ENCODE peak calls at places on chromosomes 4 and X, in five cellular contexts. B, V, O, Z and E are unnamed samples.

GRCh38 chrX:20663287-20663686 is 396.6 kb upstream of the RPS6KA3 start:
- DNase-seq in B (no peak), V (no peak), O (no peak), Z (no peak), E (no peak)

GRCh38 chr4:99437686-99438577 is 2.8 kb upstream of the ADH7 start:
- DNase-seq in B (no peak), V (peak; percentile 9), O (no peak), Z (no peak), E (no peak)

GRCh38 chr4:37780444-37781133 is 45.9 kb upstream of the PGM2 start:
- DNase-seq in B (no peak), V (no peak), O (no peak), Z (peak; percentile 36), E (peak; percentile 15)

GRCh38 chr4:1300466-1301455 is 11.1 kb downstream of the MAEA start:
- DNase-seq in B (no peak), V (no peak), O (no peak), Z (no peak), E (no peak)

GRCh38 chr4:73662709-73663546 is 42.7 kb upstream of the RASSF6 start:
- DNase-seq in B (peak; percentile 61), V (peak; percentile 58), O (no peak), Z (no peak), E (peak; percentile 38)

GRCh38 chr4:144579411-144580020 is 66.4 kb upstream of the HHIP start:
- DNase-seq in B (peak; percentile 23), V (no peak), O (no peak), Z (no peak), E (no peak)

GRCh38 chr4:140018931-140019618 is 134.9 kb downstream of the MAML3 start:
- DNase-seq in B (peak; percentile 91), V (no peak), O (no peak), Z (peak; percentile 6), E (no peak)

GRCh38 chrX:54745676-54746075 is 52.4 kb downstream of the ITIH6 start:
- DNase-seq in B (no peak), V (no peak), O (no peak), Z (no peak), E (no peak)

GRCh38 chrX:119041175-119041574 is 31.6 kb upstream of the CT47C1 start:
- DNase-seq in B (peak; percentile 50), V (peak; percentile 59), O (no peak), Z (peak; percentile 73), E (no peak)

GRCh38 chr4:5980436-5981155 is 37.6 kb downstream of the C4orf50 start:
- DNase-seq in B (peak; percentile 14), V (no peak), O (no peak), Z (no peak), E (no peak)

GRCh38 chrX:106035064-106035463 is 3.5 kb downstream of the SERPINA7 start:
- DNase-seq in B (peak; percentile 0), V (no peak), O (no peak), Z (peak; percentile 8), E (peak; percentile 14)

GRCh38 chrX:150036181-150036580 is 97.9 kb upstream of the EOLA2 start:
- DNase-seq in B (peak; percentile 83), V (no peak), O (no peak), Z (peak; percentile 53), E (no peak)

DNA sequence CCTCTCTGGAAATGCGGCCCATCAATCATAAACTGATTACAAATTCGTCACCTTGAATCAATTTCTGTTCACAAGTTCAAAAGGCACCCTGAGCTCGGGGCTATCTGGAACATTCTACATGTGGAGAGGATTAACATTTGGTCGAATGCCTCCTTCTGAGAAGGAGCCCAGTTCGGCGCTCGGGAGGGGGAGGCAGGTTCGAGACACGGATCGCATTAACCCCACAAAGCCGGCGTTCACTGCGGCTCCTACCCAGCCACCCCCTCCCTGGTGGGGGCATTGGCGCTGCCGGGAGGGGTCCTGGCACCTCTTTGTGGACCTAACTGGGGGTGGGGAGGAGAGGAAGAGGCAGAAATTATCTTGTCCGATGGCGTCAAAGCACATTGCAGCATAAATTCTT is 108.0 kb downstream of the CPZ start:
- DNase-seq in B (no peak), V (no peak), O (no peak), Z (no peak), E (no peak)
- TF ChIP-seq JUNB in B (no peak), V (no peak), O (no peak), Z (no peak), E (no peak)

DNA sequence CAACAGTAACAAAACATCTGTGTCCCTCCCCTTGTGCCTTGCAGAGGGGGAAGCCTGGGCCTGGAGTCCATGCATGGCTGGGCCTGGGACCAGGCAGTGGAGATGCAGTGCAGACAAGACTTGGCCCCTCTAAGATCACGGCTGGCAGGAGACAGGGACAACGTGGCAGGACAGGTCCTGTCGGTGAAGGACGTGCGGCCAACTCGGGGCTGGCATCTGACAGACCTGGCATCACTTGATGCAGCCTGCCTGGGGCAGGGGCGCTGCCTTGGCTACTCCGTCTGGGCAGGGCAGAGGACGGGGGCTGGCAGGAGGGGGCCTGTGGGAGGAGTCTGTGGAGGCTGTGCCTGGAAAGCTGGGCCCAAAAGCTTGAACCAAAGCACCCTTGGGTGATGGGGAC is 112.1 kb downstream of the CPZ start:
- DNase-seq in B (no peak), V (no peak), O (no peak), Z (no peak), E (no peak)
- TF ChIP-seq JUNB in B (no peak), V (no peak), O (no peak), Z (no peak), E (no peak)

GRCh38 chrX:154719132-154719675 is 31.7 kb downstream of the GAB3 start:
- DNase-seq in B (no peak), V (peak; percentile 69), O (no peak), Z (no peak), E (no peak)
- TF ChIP-seq JUNB in B (no peak), V (no peak), O (no peak), Z (no peak), E (no peak)

GRCh38 chr4:79763486-79764075 is 309.4 kb downstream of the ANTXR2 start:
- DNase-seq in B (no peak), V (peak; percentile 38), O (no peak), Z (no peak), E (peak; percentile 18)
- TF ChIP-seq JUNB in B (no peak), V (no peak), O (no peak), Z (no peak), E (no peak)